ENCODE peak calls at places on chromosomes 3 and 15, in nine cellular contexts. X is neural crest cell, E is cardiac fibroblast, W is neural progenitor cell, Z is fibroblast of lung, R is B cell, Y is AG10803, Q is Caco-2, C is GM23338. T is an unnamed sample.

GRCh38 chr15:84981711-84982300 is at the start of gene PDE8A:
- DNase-seq in Q (no peak), X (peak), R (peak), Y (peak), E (peak), W (peak), C (peak), Z (no peak), T (peak)

GRCh38 chr3:111853071-111853470 is 6.0 kb upstream of the PHLDB2 start:
- DNase-seq in X (no peak), Y (no peak), R (no peak), Z (no peak), E (peak), C (no peak), W (no peak), Q (no peak), T (no peak)

GRCh38 chr3:136149569-136150136 is 46.5 kb downstream of the MSL2 start:
- DNase-seq in E (no peak), W (no peak), Y (peak), X (no peak), Q (no peak), R (no peak), C (no peak), Z (peak), T (no peak)

GRCh38 chr3:15819043-15819442 is 21.3 kb upstream of the ANKRD28 start:
- DNase-seq in Q (no peak), W (no peak), Y (no peak), C (no peak), Z (no peak), X (no peak), E (no peak), R (no peak), T (no peak)

GRCh38 chr3:84683493-84683892 is 275.3 kb upstream of the CADM2 start:
- DNase-seq in Q (no peak), W (no peak), Y (no peak), X (no peak), C (no peak), Z (no peak), E (no peak), R (no peak), T (no peak)

GRCh38 chr15:64915518-64916227 is 4.0 kb downstream of the ANKDD1A start:
- DNase-seq in C (peak), R (no peak), E (no peak), X (no peak), Y (no peak), Q (no peak), Z (no peak), W (no peak), T (no peak)

GRCh38 chr15:69980311-69981059 is 117.2 kb downstream of the TLE3 start:
- DNase-seq in Q (no peak), Y (no peak), C (no peak), X (no peak), E (no peak), Z (no peak), R (no peak), W (no peak), T (no peak)

GRCh38 chr3:187986514-187986934 is 167.4 kb upstream of the LPP start:
- DNase-seq in Z (peak), Q (no peak), C (no peak), Y (peak), X (no peak), W (no peak), R (no peak), E (peak), T (no peak)

GRCh38 chr3:175316799-175317198 is 457.7 kb downstream of the NAALADL2 start:
- DNase-seq in R (no peak), W (no peak), Y (no peak), Q (no peak), Z (no peak), E (no peak), C (no peak), X (no peak), T (no peak)

GRCh38 chr3:196063049-196063448 is 18.8 kb downstream of the TFRC start:
- DNase-seq in E (no peak), W (no peak), Q (no peak), Y (peak), C (no peak), Z (no peak), X (no peak), R (no peak), T (no peak)

GRCh38 chr3:147371771-147372340 is 34.5 kb downstream of the ZIC4 start:
- DNase-seq in Y (no peak), X (no peak), Q (no peak), Z (no peak), C (no peak), R (no peak), E (no peak), W (no peak), T (no peak)

GRCh38 chr3:159971311-159971710 is 17.3 kb upstream of the IL12A start:
- DNase-seq in X (no peak), Z (no peak), R (no peak), Q (no peak), W (no peak), E (no peak), C (no peak), Y (no peak), T (no peak)

GRCh38 chr15:36982441-36982840 is 117.9 kb downstream of the MEIS2 start:
- DNase-seq in W (no peak), R (no peak), Z (peak), C (no peak), Q (no peak), E (peak), X (no peak), Y (peak), T (no peak)

GRCh38 chr3:178063475-178063874 is 472.8 kb upstream of the KCNMB2 start:
- DNase-seq in X (no peak), E (peak), Y (peak), W (no peak), C (no peak), Z (peak), Q (no peak), R (no peak), T (no peak)

GRCh38 chr3:169591983-169592644 is 71.4 kb downstream of the MECOM start:
- DNase-seq in W (no peak), Y (no peak), X (no peak), R (no peak), E (peak), Z (peak), Q (no peak), C (no peak), T (no peak)

GRCh38 chr3:32147509-32147908 is 41.1 kb downstream of the GPD1L start:
- DNase-seq in Q (no peak), C (no peak), Y (no peak), R (no peak), X (no peak), E (no peak), Z (peak), W (no peak), T (no peak)

GRCh38 chr3:148957586-148957985 is 33.8 kb upstream of the GYG1 start:
- DNase-seq in Y (no peak), Q (peak), C (peak), Z (no peak), R (no peak), X (no peak), E (peak), W (peak), T (no peak)

GRCh38 chr3:178367817-178368617 is 168.2 kb upstream of the KCNMB2 start:
- DNase-seq in R (no peak), Z (no peak), C (no peak), Y (peak), Q (no peak), W (no peak), X (no peak), E (peak), T (no peak)

GRCh38 chr3:13088020-13089006 is 15.1 kb upstream of the IQSEC1 start:
- DNase-seq in X (no peak), Q (no peak), R (peak), W (no peak), C (no peak), Z (no peak), E (no peak), Y (no peak), T (no peak)

GRCh38 chr15:85504739-85505676 is 124.6 kb downstream of the AKAP13 start:
- DNase-seq in Y (peak), R (no peak), E (peak), X (peak), C (peak), Z (peak), Q (peak), W (peak), T (no peak)

GRCh38 chr3:22322861-22323260 is 571.9 kb upstream of the ZNF385D start:
- DNase-seq in C (peak), W (no peak), Q (no peak), Y (no peak), E (no peak), R (no peak), Z (no peak), X (no peak), T (no peak)

GRCh38 chr3:99637041-99637380 is 1.4 kb upstream of the COL8A1 start:
- DNase-seq in Y (no peak), C (peak), W (peak), Z (peak), R (no peak), X (no peak), E (peak), Q (no peak), T (no peak)

GRCh38 chr3:129558772-129559564 is 16.0 kb downstream of the H1-8 start:
- DNase-seq in C (no peak), Q (no peak), Y (peak), R (no peak), Z (peak), E (peak), X (no peak), W (no peak), T (no peak)

GRCh38 chr3:61940241-61940640 is 378.9 kb downstream of the PTPRG start:
- DNase-seq in Q (no peak), X (no peak), R (no peak), E (peak), C (no peak), Z (no peak), W (no peak), Y (no peak), T (no peak)

GRCh38 chr3:131714585-131715220 is 211.9 kb upstream of the MRPL3 start:
- DNase-seq in Z (no peak), Y (no peak), Q (no peak), E (no peak), X (no peak), C (no peak), W (no peak), R (no peak), T (no peak)

GRCh38 chr3:159266779-159267178 is 464.9 kb downstream of the MFSD1 start:
- DNase-seq in Z (peak), W (peak), X (peak), C (peak), R (no peak), Q (peak), E (peak), Y (peak), T (peak)

GRCh38 chr3:129507181-129507831 is 21.1 kb upstream of the RHO start:
- DNase-seq in Z (no peak), R (no peak), X (no peak), C (no peak), E (peak), W (no peak), Y (no peak), Q (no peak), T (no peak)

GRCh38 chr15:73353734-73354133 is 15.0 kb downstream of the HCN4 start:
- DNase-seq in Z (no peak), Q (no peak), X (no peak), Y (no peak), E (no peak), C (peak), W (no peak), R (no peak), T (no peak)

GRCh38 chr15:28086175-28086703 is 12.9 kb downstream of the OCA2 start:
- DNase-seq in Q (peak), X (peak), W (peak), R (peak), E (peak), Y (peak), C (peak), Z (peak), T (peak)

GRCh38 chr3:195238626-195239118 is 32.3 kb downstream of the XXYLT1 start:
- DNase-seq in Y (peak), W (no peak), C (no peak), E (peak), R (no peak), X (no peak), Z (peak), Q (no peak), T (no peak)

GRCh38 chr15:74306801-74307217 is 60.6 kb downstream of the CYP11A1 start:
- DNase-seq in Q (no peak), R (no peak), C (no peak), E (no peak), Y (no peak), Z (no peak), W (peak), X (no peak), T (no peak)

GRCh38 chr3:118863731-118864322 is 170.8 kb downstream of the IGSF11 start:
- DNase-seq in W (peak), R (no peak), Z (no peak), X (no peak), Y (peak), Q (peak), C (peak), E (no peak), T (no peak)

GRCh38 chr3:135172191-135172869 is 377.3 kb downstream of the EPHB1 start:
- DNase-seq in W (no peak), Y (no peak), Z (no peak), X (no peak), C (peak), R (no peak), E (no peak), Q (no peak), T (no peak)

GRCh38 chr3:130741946-130742610 is 4.6 kb downstream of the PIK3R4 start:
- DNase-seq in C (no peak), W (no peak), R (no peak), X (no peak), Y (no peak), Q (no peak), E (no peak), Z (no peak), T (no peak)

GRCh38 chr15:32676095-32676643 is 34.7 kb downstream of the SCG5 start:
- DNase-seq in C (no peak), Z (no peak), R (no peak), Q (no peak), E (no peak), Y (no peak), W (no peak), X (no peak), T (no peak)

GRCh38 chr15:48627260-48627969 is 18.1 kb downstream of the FBN1 start:
- DNase-seq in W (peak), Q (no peak), Z (peak), R (no peak), E (peak), Y (peak), X (no peak), C (peak), T (no peak)

GRCh38 chr3:160837394-160837975 is 81.5 kb downstream of the PPM1L start:
- DNase-seq in X (no peak), Z (no peak), C (no peak), Q (no peak), R (no peak), W (no peak), E (no peak), Y (no peak), T (no peak)

GRCh38 chr3:81033185-81033584 is 728.3 kb downstream of the GBE1 start:
- DNase-seq in Z (no peak), R (no peak), Q (no peak), X (no peak), Y (no peak), E (no peak), W (no peak), C (no peak), T (no peak)

GRCh38 chr3:107063351-107063750 is 313.9 kb upstream of the CCDC54 start:
- DNase-seq in Q (no peak), C (peak), Z (no peak), E (peak), R (no peak), X (no peak), W (no peak), Y (no peak), T (no peak)

GRCh38 chr3:127822166-127822835 is at the start of gene MGLL:
- DNase-seq in Z (peak), X (peak), Q (peak), W (peak), C (peak), R (peak), E (peak), Y (peak), T (no peak)

GRCh38 chr3:37457392-37458065 is 283.1 kb upstream of the LRRFIP2 start:
- DNase-seq in Q (no peak), X (no peak), C (peak), Z (no peak), W (no peak), R (no peak), E (peak), Y (no peak), T (no peak)

GRCh38 chr3:37456791-37457190 is 282.4 kb upstream of the LRRFIP2 start:
- DNase-seq in Y (no peak), C (no peak), R (no peak), W (no peak), E (no peak), Z (no peak), Q (no peak), X (no peak), T (no peak)

GRCh38 chr3:37458162-37458895 is 283.9 kb upstream of the LRRFIP2 start:
- DNase-seq in Q (no peak), X (no peak), E (peak), Z (no peak), R (no peak), W (peak), C (no peak), Y (no peak), T (no peak)

GRCh38 chr3:37456270-37456708 is 281.9 kb upstream of the LRRFIP2 start:
- DNase-seq in Q (no peak), E (peak), R (no peak), C (peak), Y (peak), X (no peak), W (no peak), Z (peak), T (no peak)

DNA sequence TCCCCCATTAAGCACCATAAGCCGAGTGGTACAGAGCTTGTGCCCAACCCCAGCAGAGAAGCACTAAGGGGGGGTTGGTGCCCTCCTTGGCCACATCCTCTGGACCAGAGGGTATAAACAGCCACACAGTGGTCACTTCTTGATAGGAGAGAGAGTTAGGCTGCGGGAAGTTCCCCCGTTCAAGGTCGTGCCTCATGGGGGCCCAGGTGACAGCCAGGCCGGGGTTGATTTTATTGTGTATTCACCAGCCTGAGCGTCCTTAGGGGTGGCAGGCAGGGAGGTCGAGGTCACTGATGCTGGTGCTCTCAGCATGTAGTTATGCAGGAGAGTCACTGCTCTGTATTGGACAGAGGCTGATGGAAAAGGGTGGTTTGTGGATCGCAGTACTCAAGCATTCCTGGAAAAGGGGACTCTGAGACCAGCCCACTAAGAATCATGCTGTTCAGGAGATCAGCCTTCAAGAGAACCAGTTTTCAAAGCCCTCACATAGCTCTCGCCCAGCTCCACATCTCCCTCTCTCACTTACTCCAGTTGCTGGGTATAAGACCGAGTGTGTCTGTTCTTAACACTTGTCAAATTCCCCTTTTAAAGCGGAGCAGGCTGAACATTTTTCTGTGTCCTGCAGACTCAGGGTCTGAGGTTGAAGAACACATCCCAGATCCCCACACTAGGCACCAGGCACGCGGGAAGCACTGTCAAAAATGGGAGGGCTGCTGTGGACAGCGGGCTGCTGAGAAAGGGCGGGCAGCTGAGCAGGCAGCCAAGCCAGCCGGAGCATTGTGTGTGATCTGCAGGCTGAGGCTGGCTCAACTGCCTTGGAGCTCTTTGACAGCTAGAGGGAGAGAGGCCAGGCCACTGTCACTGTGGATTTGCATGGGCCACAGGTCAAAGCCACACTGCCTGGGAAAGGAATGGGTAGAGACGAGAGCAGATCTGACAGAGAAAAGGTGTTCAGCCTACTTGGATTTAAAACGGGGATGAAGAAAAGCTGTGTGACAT is 279.3 kb upstream of the LRRFIP2 start:
- DNase-seq in X (peak), Q (peak), E (peak), Z (peak), R (no peak), W (peak), Y (no peak), C (peak), T (no peak)
- TF ChIP-seq CTCF in X (peak), Q (peak), E (no peak), Z (no peak), R (no peak), W (peak), Y (no peak), C (peak), T (peak)

GRCh38 chr3:9404680-9405079 is 7.3 kb downstream of the SETD5 start:
- DNase-seq in X (no peak), Y (no peak), C (no peak), R (no peak), Q (no peak), W (peak), Z (no peak), E (no peak), T (no peak)
- TF ChIP-seq CTCF in X (peak), Y (peak), C (peak), R (no peak), Q (no peak), W (peak), Z (no peak), E (peak), T (peak)

GRCh38 chr3:168049366-168049974 is 46.3 kb downstream of the GOLIM4 start:
- DNase-seq in Z (peak), Q (no peak), W (no peak), X (no peak), C (no peak), E (peak), R (no peak), Y (peak), T (no peak)

GRCh38 chr3:168054447-168054846 is 41.3 kb downstream of the GOLIM4 start:
- DNase-seq in C (no peak), Q (no peak), E (no peak), Z (no peak), R (no peak), W (no peak), Y (no peak), X (no peak), T (no peak)

GRCh38 chr3:168052517-168052916 is 43.2 kb downstream of the GOLIM4 start:
- DNase-seq in X (no peak), W (no peak), Z (no peak), C (no peak), E (no peak), Y (no peak), Q (no peak), R (no peak), T (no peak)

GRCh38 chr3:168051579-168052183 is 44.0 kb downstream of the GOLIM4 start:
- DNase-seq in W (no peak), E (peak), R (no peak), C (no peak), Z (peak), Y (peak), Q (no peak), X (no peak), T (no peak)

DNA sequence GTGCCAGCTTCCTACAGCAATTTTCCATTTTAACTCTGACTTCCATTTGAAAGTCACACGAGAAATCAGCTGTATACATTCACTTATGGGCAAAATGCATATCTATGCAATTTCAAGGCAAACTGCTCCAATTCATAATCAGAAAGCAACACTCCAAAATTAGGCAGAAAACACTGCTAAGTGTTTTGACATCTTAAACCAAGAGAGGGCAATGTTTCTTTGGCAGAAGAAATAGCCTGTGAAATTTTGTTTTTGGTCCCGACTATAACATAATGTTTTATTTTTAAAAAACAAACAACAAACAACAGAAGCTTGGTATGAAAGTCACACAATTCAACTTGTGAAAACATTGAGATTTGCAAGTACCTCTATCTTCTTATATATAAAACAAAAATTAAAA is 42.6 kb downstream of the GOLIM4 start:
- DNase-seq in Z (peak), E (peak), Q (no peak), R (no peak), W (no peak), X (no peak), Y (peak), C (no peak), T (no peak)
- TF ChIP-seq CTCF in Z (peak), E (peak), Q (no peak), R (no peak), W (no peak), X (no peak), Y (peak), C (peak), T (peak)

GRCh38 chr15:59741274-59741906 is 52.3 kb upstream of the BNIP2 start:
- DNase-seq in Q (peak), R (no peak), Y (peak), Z (peak), W (peak), E (peak), C (peak), X (no peak), T (no peak)
- TF ChIP-seq CTCF in Q (peak), R (no peak), Y (peak), Z (no peak), W (peak), E (peak), C (peak), X (peak), T (no peak)